ENCODE peak calls at places on chromosome X, in six cellular contexts. R is B cell, K is spleen, C is suprapubic skin, H is SK-N-SH, T is AG10803. N is an unnamed sample.

GRCh38 chrX:2614911-2615310 is 76.2 kb upstream of the CD99 start:
- DNase-seq in T (peak), H (no peak), C (no peak), K (no peak), R (no peak), N (no peak)

GRCh38 chrX:41127476-41128192 is 42.4 kb downstream of the USP9X start:
- DNase-seq in K (no peak), T (no peak), H (no peak), R (no peak), C (no peak), N (no peak)

GRCh38 chrX:17617794-17618193 is 119.5 kb upstream of the SCML1 start:
- DNase-seq in H (peak), K (no peak), T (peak), R (no peak), C (no peak), N (no peak)

GRCh38 chrX:57329008-57329407 is 42.5 kb downstream of the FAAH2 start:
- DNase-seq in C (no peak), K (no peak), T (no peak), H (no peak), R (no peak), N (no peak)

GRCh38 chrX:97605271-97605670 is 721.6 kb downstream of the RPA4 start:
- DNase-seq in H (no peak), R (no peak), C (no peak), T (no peak), K (no peak), N (no peak)

GRCh38 chrX:84175274-84175673 is 12.7 kb downstream of the RPS6KA6 start:
- DNase-seq in H (no peak), K (no peak), R (no peak), T (no peak), C (no peak), N (no peak)

GRCh38 chrX:38774249-38774648 is 27.0 kb upstream of the MID1IP1 start:
- DNase-seq in T (no peak), H (no peak), R (no peak), K (no peak), C (no peak), N (no peak)

GRCh38 chrX:151912221-151912620 is 468 bp upstream of the MAGEA4 start:
- DNase-seq in T (no peak), H (no peak), K (peak), R (no peak), C (no peak), N (no peak)

GRCh38 chrX:104488811-104489210 is 77.2 kb upstream of the IL1RAPL2 start:
- DNase-seq in K (no peak), R (no peak), C (no peak), T (no peak), H (no peak), N (no peak)

GRCh38 chrX:25869761-25870160 is 268.4 kb upstream of the MAGEB18 start:
- DNase-seq in T (no peak), C (no peak), H (no peak), K (no peak), R (no peak), N (no peak)

GRCh38 chrX:2474963-2475726 is 25.6 kb downstream of the DHRSX start:
- DNase-seq in T (no peak), H (no peak), C (no peak), K (peak), R (no peak), N (no peak)

GRCh38 chrX:150983526-150984163 is 510 bp downstream of the HMGB3 start:
- DNase-seq in H (peak), T (no peak), C (no peak), R (peak), K (no peak), N (no peak)

GRCh38 chrX:46837543-46838481 is 969 bp downstream of the RP2 start:
- DNase-seq in T (no peak), H (peak), C (no peak), K (no peak), R (no peak), N (peak)

GRCh38 chrX:14076639-14077038 is 46.9 kb upstream of the GEMIN8 start:
- DNase-seq in H (no peak), K (no peak), R (no peak), T (no peak), C (no peak), N (no peak)

GRCh38 chrX:73841337-73841736 is 278.3 kb downstream of the CHIC1 start:
- DNase-seq in C (no peak), T (no peak), H (no peak), K (no peak), R (no peak), N (no peak)

GRCh38 chrX:24672701-24673190 is 21.0 kb upstream of the POLA1 start:
- DNase-seq in H (no peak), C (no peak), K (no peak), R (no peak), T (no peak), N (no peak)

GRCh38 chrX:34915463-34916225 is 27.0 kb upstream of the FAM47B start:
- DNase-seq in T (no peak), K (no peak), R (no peak), H (no peak), C (no peak), N (no peak)

GRCh38 chrX:41441934-41442823 is 5.0 kb upstream of the NYX start:
- DNase-seq in K (peak), R (peak), H (peak), C (peak), T (peak), N (peak)

DNA sequence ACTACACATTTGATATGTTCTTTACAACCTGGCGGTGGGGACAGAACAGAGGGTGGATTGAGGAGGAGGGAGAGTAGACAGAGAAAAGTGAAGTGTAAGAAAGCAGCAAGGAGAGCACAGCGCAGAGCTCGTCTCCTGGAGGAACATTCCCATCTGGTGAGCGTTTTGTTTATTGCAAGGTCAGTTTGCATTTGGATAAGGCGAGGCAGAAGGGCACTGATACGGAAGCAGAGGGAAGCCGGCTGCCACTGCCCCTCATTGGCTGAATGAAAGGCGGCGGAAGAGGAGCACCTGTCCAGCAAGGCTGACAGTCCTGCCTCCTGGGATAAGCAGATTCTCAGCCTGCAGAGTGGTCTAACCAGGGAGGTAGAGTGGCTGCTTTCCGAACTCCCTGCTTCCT is 83.2 kb downstream of the GPR143 start:
- DNase-seq in R (no peak), K (no peak), C (no peak), H (no peak), T (peak), N (no peak)
- TF ChIP-seq CTCF in R (no peak), K (no peak), C (no peak), H (peak), T (peak), N (no peak)

GRCh38 chrX:120664081-120664480 is 34.2 kb upstream of the C1GALT1C1 start:
- DNase-seq in C (no peak), H (no peak), K (no peak), R (no peak), T (peak), N (no peak)
- TF ChIP-seq CTCF in C (no peak), H (peak), K (no peak), R (peak), T (peak), N (no peak)

GRCh38 chrX:138345801-138346200 is 365.7 kb downstream of the FGF13 start:
- DNase-seq in K (no peak), H (no peak), R (no peak), T (no peak), C (no peak), N (no peak)

GRCh38 chrX:138349351-138349750 is 362.2 kb downstream of the FGF13 start:
- DNase-seq in C (no peak), K (no peak), R (no peak), T (no peak), H (no peak), N (no peak)
- TF ChIP-seq CTCF in C (no peak), K (no peak), R (no peak), T (no peak), H (no peak), N (no peak)

GRCh38 chrX:70979136-70979762 is 48.4 kb upstream of the SLC7A3 start:
- DNase-seq in T (peak), C (no peak), K (no peak), R (no peak), H (peak), N (no peak)
- TF ChIP-seq CTCF in T (peak), C (no peak), K (no peak), R (no peak), H (peak), N (no peak)

N was measured in GM13976.